ENCODE peak calls at places on chromosomes 6 and 20, in seven cellular contexts. N is psoas muscle; E is activated CD8-positive, alpha-beta memory T cell treated with anti-CD3 and anti-CD28 coated beads for 1 hour; A is progenitor cell of endocrine pancreas; C is fibroblast of the conjunctiva; J is nucleus accumbens; Y is naive thymus-derived CD8-positive, alpha-beta T cell. L is an unnamed sample.
A peak's percentile ranks its signal among the peaks of the same experiment; 100 is the strongest.

GRCh38 chr20:9019833-9020232 is 49.1 kb upstream of the PLCB4 start:
- DNase-seq in E (no peak), N (no peak), C (no peak), A (no peak), J (no peak), Y (no peak), L (no peak)

GRCh38 chr20:58555078-58555765 is 40.0 kb upstream of the APCDD1L start:
- DNase-seq in J (no peak), A (no peak), N (no peak), C (peak; percentile 56), E (no peak), Y (no peak), L (no peak)

GRCh38 chr6:144601221-144601620 is 316.1 kb downstream of the UTRN start:
- DNase-seq in C (no peak), A (no peak), Y (no peak), J (no peak), E (no peak), N (no peak), L (no peak)

GRCh38 chr20:12949429-12949980 is 59.3 kb upstream of the SPTLC3 start:
- DNase-seq in C (no peak), A (no peak), N (no peak), J (no peak), E (no peak), Y (no peak), L (no peak)

GRCh38 chr20:13142143-13142542 is 78.9 kb upstream of the ISM1 start:
- DNase-seq in J (no peak), Y (no peak), E (no peak), C (no peak), A (no peak), N (no peak), L (no peak)

GRCh38 chr20:36541227-36542018 is at the start of gene MYL9:
- DNase-seq in Y (no peak), C (peak; percentile 59), N (peak; percentile 91), J (no peak), E (no peak), A (peak; percentile 54), L (no peak)

GRCh38 chr6:3473773-3474172 is 16.9 kb upstream of the SLC22A23 start:
- DNase-seq in C (no peak), A (no peak), Y (no peak), N (no peak), E (no peak), J (no peak), L (no peak)

GRCh38 chr20:63751471-63752271 is 12.1 kb downstream of the SLC2A4RG start:
- DNase-seq in J (no peak), A (no peak), E (no peak), N (peak; percentile 40), C (no peak), Y (no peak), L (no peak)

GRCh38 chr6:137323860-137324259 is 104.7 kb upstream of the IFNGR1 start:
- DNase-seq in E (no peak), A (no peak), C (no peak), J (no peak), N (no peak), Y (no peak), L (no peak)

GRCh38 chr6:15027472-15027871 is 218.4 kb upstream of the JARID2 start:
- DNase-seq in J (no peak), E (no peak), C (no peak), N (no peak), A (no peak), Y (no peak), L (no peak)

GRCh38 chr6:46453756-46454316 is 37.4 kb downstream of the RCAN2 start:
- DNase-seq in E (no peak), A (no peak), C (no peak), N (no peak), J (no peak), Y (no peak), L (no peak)

GRCh38 chr6:36759177-36759757 is 61.6 kb downstream of the RAB44 start:
- DNase-seq in C (peak; percentile 56), J (peak; percentile 7), Y (peak; percentile 79), N (peak; percentile 91), E (peak; percentile 71), A (peak; percentile 76), L (peak; percentile 91)

GRCh38 chr6:138986578-138986977 is 1.5 kb downstream of the REPS1 start:
- DNase-seq in J (no peak), N (no peak), E (no peak), Y (no peak), C (no peak), A (no peak), L (no peak)

GRCh38 chr20:36611625-36612024 is 6.0 kb downstream of the RAB5IF start:
- DNase-seq in C (no peak), Y (no peak), N (no peak), J (no peak), E (no peak), A (no peak), L (no peak)

GRCh38 chr6:150865043-150865405 is 478 bp upstream of the MTHFD1L start:
- DNase-seq in J (no peak), A (no peak), Y (no peak), E (no peak), N (no peak), C (no peak), L (no peak)

GRCh38 chr20:33677991-33678431 is 3.8 kb upstream of the NECAB3 start:
- DNase-seq in N (peak; percentile 83), C (no peak), E (no peak), A (no peak), J (no peak), Y (no peak), L (no peak)

GRCh38 chr6:37643851-37644672 is 53.6 kb downstream of the MDGA1 start:
- DNase-seq in N (no peak), E (no peak), Y (peak; percentile 75), A (no peak), J (no peak), C (no peak), L (no peak)

GRCh38 chr6:101711518-101711917 is 318.0 kb downstream of the GRIK2 start:
- DNase-seq in J (no peak), E (no peak), N (no peak), Y (no peak), C (no peak), A (no peak), L (no peak)

GRCh38 chr6:111757342-111757741 is 115.9 kb downstream of the FYN start:
- DNase-seq in Y (no peak), E (no peak), A (no peak), C (no peak), J (no peak), N (no peak), L (no peak)

GRCh38 chr6:12963566-12963965 is 247.0 kb downstream of the PHACTR1 start:
- DNase-seq in E (no peak), N (no peak), Y (no peak), C (no peak), A (no peak), J (no peak), L (no peak)

GRCh38 chr20:6709865-6710595 is 57.5 kb upstream of the BMP2 start:
- DNase-seq in N (no peak), C (no peak), Y (no peak), E (no peak), J (no peak), A (no peak), L (no peak)

GRCh38 chr6:168213121-168213524 is 106.5 kb downstream of the DACT2 start:
- DNase-seq in A (no peak), J (no peak), Y (no peak), C (no peak), N (no peak), E (no peak), L (no peak)

GRCh38 chr6:16374796-16375195 is 136.4 kb downstream of the GMPR start:
- DNase-seq in J (no peak), N (no peak), E (no peak), Y (no peak), A (no peak), C (no peak), L (no peak)

GRCh38 chr6:3885262-3886036 is 36.3 kb downstream of the FAM50B start:
- DNase-seq in N (peak; percentile 67), E (no peak), C (no peak), A (no peak), J (no peak), Y (no peak), L (no peak)

GRCh38 chr6:49509342-49509741 is 9.6 kb downstream of the GLYATL3 start:
- DNase-seq in Y (no peak), N (no peak), E (no peak), C (no peak), A (no peak), J (no peak), L (no peak)

GRCh38 chr6:5509106-5509505 is 247.8 kb downstream of the FARS2 start:
- DNase-seq in Y (no peak), C (no peak), J (no peak), E (no peak), A (no peak), N (no peak), L (no peak)

GRCh38 chr20:35145141-35145564 is 2.0 kb downstream of the EDEM2 start:
- DNase-seq in N (no peak), Y (no peak), A (no peak), C (peak; percentile 36), J (no peak), E (no peak), L (no peak)

GRCh38 chr6:154651656-154652055 is 81.6 kb upstream of the SCAF8 start:
- DNase-seq in A (no peak), J (no peak), N (no peak), C (no peak), E (no peak), Y (no peak), L (no peak)

GRCh38 chr6:3438190-3439167 is 18.4 kb downstream of the SLC22A23 start:
- DNase-seq in N (peak; percentile 78), J (no peak), Y (no peak), E (no peak), C (peak; percentile 84), A (no peak), L (no peak)

GRCh38 chr20:49661560-49662329 is 51.9 kb downstream of the B4GALT5 start:
- DNase-seq in J (no peak), E (no peak), C (no peak), Y (no peak), N (no peak), A (no peak), L (no peak)

GRCh38 chr6:154276810-154277577 is 79.6 kb downstream of the IPCEF1 start:
- DNase-seq in E (no peak), Y (no peak), A (no peak), N (no peak), J (no peak), C (peak; percentile 37), L (no peak)

GRCh38 chr6:139711714-139712585 is 337.5 kb upstream of the CITED2 start:
- DNase-seq in A (no peak), N (no peak), Y (no peak), J (no peak), E (no peak), C (no peak), L (no peak)

GRCh38 chr20:64219730-64220129 is 35.8 kb upstream of the PCMTD2 start:
- DNase-seq in J (no peak), E (no peak), Y (no peak), A (no peak), C (no peak), N (no peak), L (no peak)

GRCh38 chr6:11615214-11615602 is 77.7 kb downstream of the TMEM170B start:
- DNase-seq in Y (no peak), C (no peak), N (no peak), A (no peak), E (no peak), J (no peak), L (no peak)